ENCODE peak calls at places on chromosomes 6 and 20, in eight cellular contexts. One of them, this sample, is unnamed.

GRCh38 chr20:20938599-20938998 is 167.6 kb downstream of the LINC00237 start:
- DNase-seq in cardiac muscle cell: no peak
- DNase-seq in GM12865: no peak
- DNase-seq in GM20000: no peak
- DNase-seq in omental fat pad: no peak
- DNase-seq in WERI-Rb-1: no peak
- DNase-seq in GM10248: no peak
- DNase-seq in A549: no peak
- DNase-seq in this sample: no peak

GRCh38 chr20:41978246-41978790 is 360.1 kb upstream of the CHD6 start:
- DNase-seq in omental fat pad: no peak
- DNase-seq in GM20000: no peak
- DNase-seq in GM12865: no peak
- DNase-seq in cardiac muscle cell: no peak
- DNase-seq in A549: no peak
- DNase-seq in GM10248: no peak
- DNase-seq in WERI-Rb-1: peak; percentile 62
- DNase-seq in this sample: no peak

GRCh38 chr6:4055420-4056041 is 23.4 kb downstream of the FAM217A start:
- DNase-seq in WERI-Rb-1: peak; percentile 61
- DNase-seq in GM20000: no peak
- DNase-seq in A549: peak; percentile 47
- DNase-seq in cardiac muscle cell: no peak
- DNase-seq in omental fat pad: no peak
- DNase-seq in GM12865: no peak
- DNase-seq in GM10248: no peak
- DNase-seq in this sample: no peak

GRCh38 chr6:125273965-125274364 is 27.8 kb downstream of the HDDC2 start:
- DNase-seq in GM10248: no peak
- DNase-seq in WERI-Rb-1: no peak
- DNase-seq in GM12865: no peak
- DNase-seq in cardiac muscle cell: no peak
- DNase-seq in A549: no peak
- DNase-seq in omental fat pad: no peak
- DNase-seq in GM20000: no peak
- DNase-seq in this sample: no peak

GRCh38 chr20:58179432-58180099 is 48.9 kb downstream of the ANKRD60 start:
- DNase-seq in cardiac muscle cell: peak; percentile 67
- DNase-seq in GM10248: peak; percentile 83
- DNase-seq in WERI-Rb-1: peak; percentile 62
- DNase-seq in GM20000: peak; percentile 86
- DNase-seq in A549: peak; percentile 48
- DNase-seq in omental fat pad: peak; percentile 30
- DNase-seq in GM12865: peak; percentile 44
- DNase-seq in this sample: peak; percentile 39

GRCh38 chr6:168091381-168092264 is 12.6 kb upstream of the FRMD1 start:
- DNase-seq in GM20000: no peak
- DNase-seq in A549: no peak
- DNase-seq in GM12865: no peak
- DNase-seq in GM10248: no peak
- DNase-seq in WERI-Rb-1: no peak
- DNase-seq in omental fat pad: no peak
- DNase-seq in cardiac muscle cell: no peak
- DNase-seq in this sample: no peak

GRCh38 chr20:53445276-53445675 is 148.4 kb downstream of the ZNF217 start:
- DNase-seq in WERI-Rb-1: no peak
- DNase-seq in cardiac muscle cell: no peak
- DNase-seq in omental fat pad: no peak
- DNase-seq in GM10248: no peak
- DNase-seq in GM12865: no peak
- DNase-seq in GM20000: no peak
- DNase-seq in A549: no peak
- DNase-seq in this sample: no peak

GRCh38 chr6:40312213-40313015 is 274.8 kb downstream of the LRFN2 start:
- DNase-seq in GM10248: no peak
- DNase-seq in GM20000: no peak
- DNase-seq in omental fat pad: no peak
- DNase-seq in cardiac muscle cell: no peak
- DNase-seq in GM12865: no peak
- DNase-seq in A549: no peak
- DNase-seq in WERI-Rb-1: no peak
- DNase-seq in this sample: no peak

GRCh38 chr6:144087789-144088426 is 7.5 kb downstream of the SF3B5 start:
- DNase-seq in WERI-Rb-1: no peak
- DNase-seq in GM12865: no peak
- DNase-seq in GM10248: no peak
- DNase-seq in cardiac muscle cell: no peak
- DNase-seq in omental fat pad: no peak
- DNase-seq in GM20000: peak; percentile 25
- DNase-seq in A549: no peak
- DNase-seq in this sample: no peak

GRCh38 chr20:47870475-47870874 is 85.2 kb upstream of the SULF2 start:
- DNase-seq in GM20000: no peak
- DNase-seq in GM12865: no peak
- DNase-seq in WERI-Rb-1: no peak
- DNase-seq in cardiac muscle cell: no peak
- DNase-seq in omental fat pad: no peak
- DNase-seq in A549: no peak
- DNase-seq in GM10248: no peak
- DNase-seq in this sample: no peak

GRCh38 chr6:56690519-56691200 is 48.0 kb upstream of the DST start:
- DNase-seq in omental fat pad: no peak
- DNase-seq in GM20000: no peak
- DNase-seq in A549: no peak
- DNase-seq in GM10248: no peak
- DNase-seq in cardiac muscle cell: no peak
- DNase-seq in WERI-Rb-1: no peak
- DNase-seq in GM12865: no peak
- DNase-seq in this sample: no peak

GRCh38 chr6:82410151-82410621 is 46.6 kb downstream of the TPBG start:
- DNase-seq in WERI-Rb-1: no peak
- DNase-seq in GM10248: no peak
- DNase-seq in omental fat pad: no peak
- DNase-seq in GM12865: no peak
- DNase-seq in cardiac muscle cell: no peak
- DNase-seq in GM20000: no peak
- DNase-seq in A549: no peak
- DNase-seq in this sample: no peak

GRCh38 chr6:12203001-12203400 is 87.2 kb upstream of the EDN1 start:
- DNase-seq in omental fat pad: no peak
- DNase-seq in A549: peak; percentile 10
- DNase-seq in GM12865: no peak
- DNase-seq in WERI-Rb-1: no peak
- DNase-seq in GM10248: no peak
- DNase-seq in GM20000: no peak
- DNase-seq in cardiac muscle cell: peak; percentile 65
- DNase-seq in this sample: no peak

GRCh38 chr6:5723905-5724691 is 282.6 kb downstream of the NRN1 start:
- DNase-seq in WERI-Rb-1: no peak
- DNase-seq in GM10248: peak; percentile 86
- DNase-seq in cardiac muscle cell: no peak
- DNase-seq in GM12865: peak; percentile 84
- DNase-seq in GM20000: peak; percentile 81
- DNase-seq in omental fat pad: no peak
- DNase-seq in A549: no peak
- DNase-seq in this sample: no peak

GRCh38 chr20:48965189-48965910 is 43.8 kb downstream of the ARFGEF2 start:
- DNase-seq in GM20000: no peak
- DNase-seq in WERI-Rb-1: peak; percentile 13
- DNase-seq in GM10248: no peak
- DNase-seq in A549: no peak
- DNase-seq in cardiac muscle cell: no peak
- DNase-seq in GM12865: no peak
- DNase-seq in omental fat pad: no peak
- DNase-seq in this sample: no peak

GRCh38 chr6:3341467-3341866 is 82.7 kb downstream of the PSMG4 start:
- DNase-seq in WERI-Rb-1: peak; percentile 68
- DNase-seq in GM12865: no peak
- DNase-seq in A549: no peak
- DNase-seq in GM10248: no peak
- DNase-seq in GM20000: no peak
- DNase-seq in cardiac muscle cell: peak; percentile 7
- DNase-seq in omental fat pad: no peak
- DNase-seq in this sample: no peak

GRCh38 chr6:43076928-43077809 is 1.1 kb downstream of the PTK7 start:
- DNase-seq in GM10248: no peak
- DNase-seq in GM12865: no peak
- DNase-seq in GM20000: no peak
- DNase-seq in A549: no peak
- DNase-seq in WERI-Rb-1: peak; percentile 67
- DNase-seq in omental fat pad: no peak
- DNase-seq in cardiac muscle cell: peak; percentile 64
- DNase-seq in this sample: no peak

GRCh38 chr6:43074847-43075741 is 1.0 kb upstream of the PTK7 start:
- DNase-seq in GM10248: no peak
- DNase-seq in WERI-Rb-1: no peak
- DNase-seq in omental fat pad: no peak
- DNase-seq in cardiac muscle cell: no peak
- DNase-seq in GM20000: no peak
- DNase-seq in A549: no peak
- DNase-seq in GM12865: no peak
- DNase-seq in this sample: no peak

GRCh38 chr6:43076093-43076927 is at the start of gene PTK7:
- DNase-seq in GM10248: no peak
- DNase-seq in GM12865: no peak
- DNase-seq in GM20000: peak; percentile 50
- DNase-seq in omental fat pad: no peak
- DNase-seq in cardiac muscle cell: peak; percentile 92
- DNase-seq in A549: no peak
- DNase-seq in WERI-Rb-1: peak; percentile 95
- DNase-seq in this sample: peak; percentile 77

GRCh38 chr6:43077981-43078411 is 1.9 kb downstream of the PTK7 start:
- DNase-seq in GM12865: no peak
- DNase-seq in omental fat pad: no peak
- DNase-seq in cardiac muscle cell: no peak
- DNase-seq in A549: no peak
- DNase-seq in WERI-Rb-1: no peak
- DNase-seq in GM10248: no peak
- DNase-seq in GM20000: no peak
- DNase-seq in this sample: no peak

GRCh38 chr6:43075791-43076092 is 372 bp upstream of the PTK7 start:
- DNase-seq in WERI-Rb-1: no peak
- DNase-seq in GM20000: no peak
- DNase-seq in cardiac muscle cell: no peak
- DNase-seq in A549: no peak
- DNase-seq in omental fat pad: no peak
- DNase-seq in GM10248: no peak
- DNase-seq in GM12865: no peak
- DNase-seq in this sample: no peak
- TF ChIP-seq CTCF in WERI-Rb-1: no peak
- TF ChIP-seq CTCF in GM20000: no peak
- TF ChIP-seq CTCF in cardiac muscle cell: no peak
- TF ChIP-seq CTCF in A549: no peak
- TF ChIP-seq CTCF in omental fat pad: no peak
- TF ChIP-seq CTCF in GM10248: no peak
- TF ChIP-seq CTCF in GM12865: no peak
- TF ChIP-seq CTCF in this sample: no peak

DNA sequence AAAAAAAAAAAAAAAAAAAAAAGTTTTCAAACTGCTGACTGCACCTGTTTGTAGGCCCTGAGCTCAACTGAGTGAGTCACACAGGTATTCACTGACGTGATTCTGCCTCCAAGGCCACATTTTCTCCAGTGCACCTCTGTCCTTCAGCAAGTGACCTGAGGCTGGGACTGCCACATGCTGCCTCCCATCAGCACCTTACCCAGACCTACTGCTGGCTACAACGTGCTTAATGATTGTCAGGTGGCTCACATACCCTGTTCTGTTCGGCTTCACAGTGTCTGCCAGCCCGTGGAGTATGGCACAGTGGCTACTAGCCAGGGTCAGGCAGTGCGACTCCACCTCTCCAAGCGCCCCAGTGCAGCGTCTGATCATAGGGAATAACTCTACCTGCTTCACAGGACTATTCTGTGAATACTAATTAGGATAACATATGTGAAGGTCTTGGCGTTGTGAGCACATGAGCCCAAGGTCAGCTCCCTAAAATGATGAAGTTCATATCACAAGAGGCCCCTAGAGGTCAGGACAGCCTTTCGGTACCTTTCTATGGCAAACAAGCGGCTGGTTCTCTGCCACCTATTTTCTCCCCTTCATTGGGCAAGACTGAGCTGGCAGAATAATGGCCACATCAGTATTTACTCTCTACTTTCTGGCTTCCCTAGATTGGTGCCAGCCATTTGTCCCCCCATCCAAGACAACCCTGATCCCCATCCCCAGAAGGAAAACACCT is 28.1 kb downstream of the RIPOR3 start:
- DNase-seq in A549: no peak
- DNase-seq in GM10248: no peak
- DNase-seq in GM12865: peak; percentile 29
- DNase-seq in omental fat pad: no peak
- DNase-seq in cardiac muscle cell: peak; percentile 46
- DNase-seq in GM20000: no peak
- DNase-seq in WERI-Rb-1: peak; percentile 40
- DNase-seq in this sample: no peak
- TF ChIP-seq CTCF in A549: peak; percentile 65
- TF ChIP-seq CTCF in GM10248: no peak
- TF ChIP-seq CTCF in GM12865: peak; percentile 14
- TF ChIP-seq CTCF in omental fat pad: no peak
- TF ChIP-seq CTCF in cardiac muscle cell: peak; percentile 2
- TF ChIP-seq CTCF in GM20000: no peak
- TF ChIP-seq CTCF in WERI-Rb-1: peak; percentile 52
- TF ChIP-seq CTCF in this sample: peak; percentile 43

DNA sequence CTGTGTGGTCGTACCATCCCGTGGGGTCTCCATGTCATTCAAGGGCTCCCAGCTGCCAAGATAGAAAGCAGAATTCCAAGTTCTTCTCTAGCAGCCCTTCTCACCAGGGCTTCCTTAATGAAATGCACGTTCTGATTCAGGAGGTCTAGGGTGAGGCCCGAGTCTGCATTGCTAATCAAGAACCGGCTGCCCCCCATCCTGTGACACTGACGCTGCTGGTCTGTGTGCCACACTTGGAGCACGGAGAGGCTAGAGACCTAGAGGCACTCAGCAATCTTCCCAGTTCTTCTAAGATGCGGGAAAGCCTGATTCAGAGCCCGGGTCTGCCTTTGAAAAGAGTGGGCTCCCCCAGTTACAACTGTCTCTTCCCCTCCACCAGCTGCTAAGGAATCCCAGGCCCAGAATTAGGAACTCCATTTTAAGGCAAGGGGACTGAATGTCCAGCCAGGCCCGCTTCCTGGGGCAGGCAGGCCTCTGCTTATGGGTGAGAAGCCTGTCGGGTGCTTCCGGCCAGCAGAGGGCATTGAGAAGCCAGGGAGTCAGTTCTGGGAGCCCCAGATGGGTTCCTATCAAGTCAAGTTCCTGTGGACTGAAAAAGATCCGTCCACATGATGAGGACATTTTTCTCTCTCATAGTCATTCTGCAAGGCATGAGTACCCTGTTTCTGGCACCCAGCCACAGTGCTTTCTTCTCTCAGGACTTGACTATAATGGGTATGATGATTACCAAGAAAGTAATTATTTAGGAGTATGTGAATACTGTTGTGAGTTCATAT is 69.8 kb upstream of the RIN2 start:
- DNase-seq in GM10248: no peak
- DNase-seq in omental fat pad: peak; percentile 35
- DNase-seq in GM20000: no peak
- DNase-seq in cardiac muscle cell: peak; percentile 85
- DNase-seq in GM12865: peak; percentile 14
- DNase-seq in A549: peak; percentile 89
- DNase-seq in WERI-Rb-1: peak; percentile 68
- DNase-seq in this sample: no peak
- TF ChIP-seq CTCF in GM10248: peak; percentile 4
- TF ChIP-seq CTCF in omental fat pad: peak; percentile 18
- TF ChIP-seq CTCF in GM20000: no peak
- TF ChIP-seq CTCF in cardiac muscle cell: peak; percentile 77
- TF ChIP-seq CTCF in GM12865: peak; percentile 8
- TF ChIP-seq CTCF in A549: peak; percentile 81
- TF ChIP-seq CTCF in WERI-Rb-1: peak; percentile 74
- TF ChIP-seq CTCF in this sample: peak; percentile 42

GRCh38 chr6:166707045-166707444 is 80.0 kb upstream of the RPS6KA2 start:
- DNase-seq in GM12865: peak; percentile 36
- DNase-seq in A549: peak; percentile 29
- DNase-seq in cardiac muscle cell: peak; percentile 71
- DNase-seq in WERI-Rb-1: peak; percentile 86
- DNase-seq in GM10248: peak; percentile 56
- DNase-seq in omental fat pad: no peak
- DNase-seq in GM20000: peak; percentile 50
- DNase-seq in this sample: no peak
- TF ChIP-seq CTCF in GM12865: peak; percentile 44
- TF ChIP-seq CTCF in A549: no peak
- TF ChIP-seq CTCF in cardiac muscle cell: peak; percentile 62
- TF ChIP-seq CTCF in WERI-Rb-1: peak; percentile 84
- TF ChIP-seq CTCF in GM10248: peak; percentile 34
- TF ChIP-seq CTCF in omental fat pad: no peak
- TF ChIP-seq CTCF in GM20000: peak; percentile 64
- TF ChIP-seq CTCF in this sample: no peak